ENCODE peak calls at places on chromosomes 12 and 14, in four cellular contexts. V is hepatocyte, X is esophagus muscularis mucosa, L is lung. P is an unnamed sample. For H3K27me3, the result is how much of the 10 kb centered on the place peaks cover.

GRCh38 chr12:67457136-67457535 is 188.0 kb downstream of the CAND1 start:
- DNase-seq in L (no peak), X (no peak), V (no peak), P (no peak)

GRCh38 chr14:62313228-62313627 is 551.0 kb downstream of the SNAPC1 start:
- DNase-seq in L (no peak), V (no peak), X (no peak), P (no peak)

GRCh38 chr12:104181313-104181712 is 34.3 kb upstream of the TXNRD1 start:
- DNase-seq in X (no peak), L (no peak), V (no peak), P (no peak)

GRCh38 chr12:124833693-124834122 is 30.0 kb downstream of the SCARB1 start:
- DNase-seq in X (no peak), V (no peak), L (no peak), P (no peak)

GRCh38 chr14:54974773-54975414 is 52.0 kb downstream of the WDHD1 start:
- DNase-seq in X (no peak), V (no peak), L (no peak), P (no peak)

GRCh38 chr14:105710119-105711057 is 184.0 kb downstream of the TMEM121 start:
- DNase-seq in L (no peak), V (no peak), X (no peak), P (no peak)

GRCh38 chr12:52745554-52745953 is 31.6 kb downstream of the KRT76 start:
- DNase-seq in V (no peak), X (no peak), L (no peak), P (no peak)

GRCh38 chr12:247271-247670 is 15.4 kb downstream of the SLC6A13 start:
- DNase-seq in L (no peak), V (no peak), X (no peak), P (no peak)

GRCh38 chr14:64792871-64793560 is 86.7 kb downstream of the SPTB start:
- DNase-seq in X (no peak), L (no peak), V (no peak), P (no peak)

GRCh38 chr12:57049890-57050289 is at the start of gene MYO1A:
- DNase-seq in V (peak), L (no peak), X (no peak), P (no peak)

GRCh38 chr12:9367828-9368227 is 159.6 kb upstream of the PZP start:
- DNase-seq in X (peak), L (no peak), V (no peak), P (peak)

GRCh38 chr14:70094631-70095030 is 94.1 kb downstream of the SLC8A3 start:
- DNase-seq in V (no peak), X (no peak), L (no peak), P (no peak)

GRCh38 chr12:94147991-94148840 is at the start of gene PLXNC1:
- DNase-seq in L (peak), X (no peak), V (peak), P (no peak)

GRCh38 chr14:34741840-34742239 is 27.4 kb upstream of the CFL2 start:
- DNase-seq in V (no peak), X (no peak), L (no peak), P (no peak)

GRCh38 chr12:104670439-104671406 is 214.0 kb downstream of the CHST11 start:
- DNase-seq in V (no peak), X (no peak), L (peak), P (no peak)

GRCh38 chr12:108332791-108333382 is 6.2 kb downstream of the CMKLR1 start:
- DNase-seq in L (peak), V (no peak), X (no peak), P (peak)

GRCh38 chr12:101698782-101699347 is 1.4 kb downstream of the CHPT1 start:
- DNase-seq in V (no peak), L (no peak), X (no peak), P (peak)

GRCh38 chr12:85627584-85627983 is 208.6 kb downstream of the RASSF9 start:
- DNase-seq in L (no peak), X (no peak), V (no peak), P (no peak)

GRCh38 chr12:103858953-103859601 is 18.0 kb upstream of the NT5DC3 start:
- DNase-seq in V (peak), L (peak), X (peak), P (no peak)

GRCh38 chr12:6554168-6554989 is 1.5 kb downstream of the IFFO1 start:
- DNase-seq in L (peak), V (peak), X (no peak), P (no peak)

GRCh38 chr12:39935839-39936238 is 170.0 kb downstream of the SLC2A13 start:
- DNase-seq in L (no peak), X (no peak), V (no peak), P (no peak)

GRCh38 chr12:69633061-69633460 is 22.4 kb upstream of the LRRC10 start:
- DNase-seq in V (no peak), X (no peak), L (no peak), P (no peak)
- TF ChIP-seq CTCF in V (peak), X (no peak), L (no peak), P (peak)

DNA sequence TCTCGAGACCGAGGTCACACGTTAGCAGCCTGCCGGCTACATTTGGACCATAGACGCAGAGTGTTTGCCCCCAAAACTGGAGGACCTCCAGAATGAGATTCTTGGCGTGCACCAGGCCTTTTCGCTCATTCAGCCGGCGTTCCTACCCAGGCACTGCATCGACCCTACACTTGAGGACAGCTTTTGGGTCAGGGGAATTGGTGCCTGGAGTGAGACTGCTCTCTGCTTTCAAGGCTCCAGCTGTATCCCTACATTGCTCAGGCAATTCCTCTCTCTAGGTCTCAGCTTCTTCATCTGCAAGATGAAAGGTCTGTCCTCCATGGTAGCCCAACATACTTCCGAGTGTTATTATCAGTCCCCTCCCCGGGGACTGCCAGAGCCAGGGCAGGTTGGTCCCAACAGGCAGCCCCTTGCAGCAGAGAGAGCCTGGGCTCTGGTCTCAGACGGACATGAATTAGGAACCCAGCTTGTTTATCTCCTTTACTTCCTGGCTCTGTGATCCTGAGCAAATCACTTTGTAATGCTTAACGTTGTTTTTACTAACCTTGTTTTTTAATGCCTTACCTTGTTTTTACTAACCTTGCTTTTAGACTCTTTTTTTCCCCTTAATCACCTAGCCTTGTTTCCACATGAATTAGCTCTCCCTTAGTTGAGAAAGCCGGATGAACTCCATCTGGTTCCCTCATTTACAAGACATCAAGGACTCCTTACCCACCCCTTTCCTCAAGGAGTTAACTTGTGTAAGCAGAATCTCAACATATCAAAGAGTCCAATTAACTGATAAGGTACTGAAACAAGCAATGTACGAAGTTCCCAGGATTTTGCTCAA is 892 bp downstream of the TCHP start:
- DNase-seq in L (no peak), V (no peak), X (no peak), P (no peak)
- H3K27me3 ChIP-seq in L (under half), V (under half), X (under half), P (under half)

GRCh38 chr12:43444940-43445564 is 107.0 kb downstream of the ADAMTS20 start:
- DNase-seq in V (peak), L (peak), X (no peak), P (peak)
- TF ChIP-seq CTCF in V (peak), L (peak), X (peak), P (peak)

GRCh38 chr12:115818973-115819372 is 458.5 kb downstream of the MED13L start:
- DNase-seq in X (no peak), V (no peak), L (no peak), P (no peak)
- H3K27me3 ChIP-seq in X (under half), V (under half), L (under half), P (under half)

GRCh38 chr14:102086972-102087761 is at the start of gene HSP90AA1:
- DNase-seq in V (peak), L (peak), X (peak), P (peak)
- TF ChIP-seq CTCF in V (peak), L (no peak), X (peak), P (no peak)